ENCODE peak calls at places on chromosomes 6 and 20, in ten cellular contexts. C is fibroblast of lung; E is H7; P is amygdala; K is A549; U is NT2/D1; B is HEK293T; N is EL; I is CD4-positive, alpha-beta T cell; Y is stimulated activated CD4-positive, alpha-beta T cell treated with anti-CD3 and anti-CD28 coated beads, Interleukin-12 subunit alpha, Interleukin-12 subunit beta, amount 100 ng/mL, for 4 hours. W is an unnamed sample.

GRCh38 chr6:19279137-19279747 is 557.9 kb upstream of the ID4 start:
- DNase-seq in Y (no peak), E (no peak), B (no peak), N (no peak), I (no peak), P (no peak), K (no peak), U (no peak), C (peak; percentile 65), W (no peak)

GRCh38 chr6:113924199-113924791 is 46.7 kb downstream of the HDAC2 start:
- DNase-seq in Y (no peak), K (no peak), P (no peak), N (no peak), E (no peak), U (no peak), C (no peak), B (no peak), I (no peak), W (no peak)

GRCh38 chr20:63090682-63091571 is 84.2 kb upstream of the BHLHE23 start:
- DNase-seq in C (no peak), B (no peak), E (peak; percentile 48), N (no peak), U (no peak), P (no peak), K (no peak), Y (no peak), I (no peak), W (no peak)

GRCh38 chr20:43838703-43839060 is 76.0 kb upstream of the TOX2 start:
- DNase-seq in K (no peak), N (no peak), I (no peak), C (no peak), E (no peak), P (no peak), B (no peak), Y (no peak), U (no peak), W (no peak)

GRCh38 chr6:139372326-139373153 is 1.9 kb downstream of the CITED2 start:
- DNase-seq in N (peak; percentile 41), Y (no peak), E (no peak), U (no peak), B (no peak), C (peak; percentile 29), K (no peak), I (no peak), P (no peak), W (no peak)

GRCh38 chr6:37809144-37809543 is 10.4 kb upstream of the ZFAND3 start:
- DNase-seq in B (no peak), P (no peak), K (no peak), U (no peak), Y (no peak), N (no peak), I (no peak), C (peak; percentile 87), E (no peak), W (no peak)

GRCh38 chr6:156909212-156910010 is 132.2 kb downstream of the ARID1B start:
- DNase-seq in U (no peak), Y (no peak), E (no peak), I (no peak), K (no peak), C (no peak), P (no peak), N (no peak), B (no peak), W (no peak)

GRCh38 chr6:27208042-27208441 is 39.5 kb upstream of the PRSS16 start:
- DNase-seq in I (no peak), U (no peak), N (no peak), E (no peak), P (no peak), B (no peak), K (no peak), C (no peak), Y (no peak), W (no peak)

GRCh38 chr6:91812596-91813274 is 1225.9 kb upstream of the MAP3K7 start:
- DNase-seq in C (peak; percentile 6), I (no peak), Y (no peak), P (no peak), U (no peak), B (no peak), K (no peak), E (no peak), N (no peak), W (no peak)

GRCh38 chr6:41503841-41504525 is 42.2 kb upstream of the FOXP4 start:
- DNase-seq in P (no peak), N (peak; percentile 78), E (peak; percentile 88), B (peak; percentile 50), K (peak; percentile 21), I (no peak), C (peak; percentile 50), Y (peak; percentile 16), U (no peak), W (no peak)

GRCh38 chr6:134175532-134176282 is 123.3 kb upstream of the SLC2A12 start:
- DNase-seq in B (no peak), N (peak; percentile 83), Y (peak; percentile 43), E (peak; percentile 80), I (no peak), P (no peak), K (peak; percentile 70), U (no peak), C (peak; percentile 74), W (no peak)

GRCh38 chr6:155014715-155015300 is 19.7 kb downstream of the TIAM2 start:
- DNase-seq in N (peak; percentile 76), U (no peak), B (no peak), C (no peak), K (peak; percentile 52), I (no peak), E (no peak), P (no peak), Y (no peak), W (no peak)

GRCh38 chr6:126076992-126077664 is 90.8 kb downstream of the TRMT11 start:
- DNase-seq in P (no peak), U (no peak), K (no peak), Y (no peak), B (no peak), I (no peak), C (peak; percentile 75), E (no peak), N (no peak), W (no peak)

GRCh38 chr6:88360203-88360797 is 194.2 kb upstream of the CNR1 start:
- DNase-seq in K (peak; percentile 48), B (no peak), Y (no peak), C (peak; percentile 12), I (no peak), P (no peak), N (peak; percentile 91), E (no peak), U (no peak), W (no peak)

GRCh38 chr20:34535301-34535840 is 19.1 kb downstream of the DYNLRB1 start:
- DNase-seq in C (no peak), Y (no peak), P (no peak), K (no peak), E (no peak), N (no peak), I (no peak), B (no peak), U (no peak), W (no peak)

GRCh38 chr6:97059473-97059872 is 134.9 kb downstream of the KLHL32 start:
- DNase-seq in Y (no peak), I (no peak), C (peak; percentile 58), N (peak; percentile 33), U (no peak), K (peak; percentile 9), B (peak; percentile 21), E (peak; percentile 56), P (no peak), W (no peak)

GRCh38 chr20:50921055-50921454 is 10.2 kb downstream of the ADNP start:
- DNase-seq in Y (no peak), B (no peak), I (no peak), U (no peak), E (no peak), P (no peak), C (peak; percentile 43), N (no peak), K (peak; percentile 12), W (no peak)

GRCh38 chr6:117463762-117464665 is 18.5 kb upstream of the DCBLD1 start:
- DNase-seq in N (peak; percentile 89), P (no peak), U (no peak), I (no peak), K (peak; percentile 14), E (no peak), Y (no peak), C (peak; percentile 67), B (no peak), W (no peak)